ENCODE peak calls at places on chromosomes 11 and 22, in nine cellular contexts. One of them, this sample, is unnamed.

GRCh38 chr22:34324763-34325162 is 404.5 kb upstream of the LARGE1 start:
- ATAC-seq in psoas muscle: no peak
- ATAC-seq in RWPE2: no peak
- ATAC-seq in DND-41: no peak
- ATAC-seq in Right ventricle myocardium inferior: peak
- ATAC-seq in T-helper 17 cell: no peak
- ATAC-seq in HCT116: no peak
- ATAC-seq in A549: no peak
- ATAC-seq in T-cell: no peak
- ATAC-seq in this sample: no peak

GRCh38 chr22:47123006-47123826 is 360.8 kb downstream of the TBC1D22A start:
- ATAC-seq in T-helper 17 cell: no peak
- ATAC-seq in DND-41: peak
- ATAC-seq in RWPE2: no peak
- ATAC-seq in A549: no peak
- ATAC-seq in HCT116: no peak
- ATAC-seq in Right ventricle myocardium inferior: no peak
- ATAC-seq in T-cell: no peak
- ATAC-seq in psoas muscle: no peak
- ATAC-seq in this sample: no peak

GRCh38 chr11:75445315-75445953 is 12.4 kb upstream of the KLHL35 start:
- ATAC-seq in DND-41: peak
- ATAC-seq in psoas muscle: peak
- ATAC-seq in T-helper 17 cell: peak
- ATAC-seq in A549: peak
- ATAC-seq in Right ventricle myocardium inferior: peak
- ATAC-seq in HCT116: peak
- ATAC-seq in RWPE2: peak
- ATAC-seq in T-cell: peak
- ATAC-seq in this sample: peak

GRCh38 chr11:76614471-76615183 is 55.9 kb downstream of the LRRC32 start:
- ATAC-seq in DND-41: no peak
- ATAC-seq in T-cell: no peak
- ATAC-seq in T-helper 17 cell: no peak
- ATAC-seq in Right ventricle myocardium inferior: peak
- ATAC-seq in HCT116: no peak
- ATAC-seq in RWPE2: no peak
- ATAC-seq in psoas muscle: peak
- ATAC-seq in A549: peak
- ATAC-seq in this sample: no peak

GRCh38 chr11:107265591-107265990 is 192.0 kb downstream of the CWF19L2 start:
- ATAC-seq in T-helper 17 cell: no peak
- ATAC-seq in DND-41: peak
- ATAC-seq in Right ventricle myocardium inferior: no peak
- ATAC-seq in T-cell: no peak
- ATAC-seq in RWPE2: no peak
- ATAC-seq in HCT116: no peak
- ATAC-seq in A549: no peak
- ATAC-seq in psoas muscle: no peak
- ATAC-seq in this sample: no peak

GRCh38 chr11:93082900-93083299 is 113.4 kb downstream of the MTNR1B start:
- ATAC-seq in psoas muscle: no peak
- ATAC-seq in T-helper 17 cell: no peak
- ATAC-seq in RWPE2: no peak
- ATAC-seq in HCT116: no peak
- ATAC-seq in T-cell: no peak
- ATAC-seq in DND-41: no peak
- ATAC-seq in A549: no peak
- ATAC-seq in Right ventricle myocardium inferior: no peak
- ATAC-seq in this sample: no peak

GRCh38 chr11:102430158-102430836 is 22.3 kb downstream of the TMEM123 start:
- ATAC-seq in HCT116: no peak
- ATAC-seq in A549: no peak
- ATAC-seq in psoas muscle: no peak
- ATAC-seq in RWPE2: no peak
- ATAC-seq in Right ventricle myocardium inferior: no peak
- ATAC-seq in DND-41: peak
- ATAC-seq in T-cell: peak
- ATAC-seq in T-helper 17 cell: peak
- ATAC-seq in this sample: peak

GRCh38 chr11:119684361-119685072 is 44.5 kb downstream of the NECTIN1 start:
- ATAC-seq in T-helper 17 cell: no peak
- ATAC-seq in HCT116: peak
- ATAC-seq in A549: peak
- ATAC-seq in T-cell: no peak
- ATAC-seq in RWPE2: peak
- ATAC-seq in DND-41: no peak
- ATAC-seq in Right ventricle myocardium inferior: no peak
- ATAC-seq in psoas muscle: no peak
- ATAC-seq in this sample: no peak

GRCh38 chr11:94753630-94754029 is 14.5 kb upstream of the AMOTL1 start:
- ATAC-seq in psoas muscle: no peak
- ATAC-seq in HCT116: no peak
- ATAC-seq in T-cell: no peak
- ATAC-seq in T-helper 17 cell: no peak
- ATAC-seq in A549: no peak
- ATAC-seq in Right ventricle myocardium inferior: no peak
- ATAC-seq in DND-41: no peak
- ATAC-seq in RWPE2: no peak
- ATAC-seq in this sample: no peak

GRCh38 chr11:94801866-94802460 is 33.8 kb downstream of the AMOTL1 start:
- ATAC-seq in Right ventricle myocardium inferior: peak
- ATAC-seq in RWPE2: no peak
- ATAC-seq in T-helper 17 cell: no peak
- ATAC-seq in HCT116: no peak
- ATAC-seq in psoas muscle: peak
- ATAC-seq in A549: no peak
- ATAC-seq in T-cell: no peak
- ATAC-seq in DND-41: no peak
- ATAC-seq in this sample: no peak

GRCh38 chr11:128334311-128335044 is 252.9 kb downstream of the ETS1 start:
- ATAC-seq in T-helper 17 cell: no peak
- ATAC-seq in psoas muscle: no peak
- ATAC-seq in T-cell: no peak
- ATAC-seq in A549: no peak
- ATAC-seq in HCT116: no peak
- ATAC-seq in DND-41: no peak
- ATAC-seq in Right ventricle myocardium inferior: peak
- ATAC-seq in RWPE2: no peak
- ATAC-seq in this sample: no peak

GRCh38 chr11:5705688-5706087 is 16.1 kb downstream of the TRIM22 start:
- ATAC-seq in DND-41: no peak
- ATAC-seq in HCT116: no peak
- ATAC-seq in RWPE2: peak
- ATAC-seq in A549: no peak
- ATAC-seq in psoas muscle: no peak
- ATAC-seq in Right ventricle myocardium inferior: no peak
- ATAC-seq in T-cell: no peak
- ATAC-seq in T-helper 17 cell: no peak
- ATAC-seq in this sample: no peak

GRCh38 chr11:44622190-44622650 is 56.8 kb downstream of the CD82 start:
- ATAC-seq in DND-41: no peak
- ATAC-seq in RWPE2: no peak
- ATAC-seq in psoas muscle: no peak
- ATAC-seq in T-helper 17 cell: no peak
- ATAC-seq in A549: no peak
- ATAC-seq in Right ventricle myocardium inferior: no peak
- ATAC-seq in HCT116: no peak
- ATAC-seq in T-cell: no peak
- ATAC-seq in this sample: no peak

GRCh38 chr22:38694945-38695344 is 5.8 kb downstream of the JOSD1 start:
- ATAC-seq in T-helper 17 cell: no peak
- ATAC-seq in DND-41: no peak
- ATAC-seq in T-cell: no peak
- ATAC-seq in A549: no peak
- ATAC-seq in Right ventricle myocardium inferior: no peak
- ATAC-seq in psoas muscle: no peak
- ATAC-seq in RWPE2: no peak
- ATAC-seq in HCT116: no peak
- ATAC-seq in this sample: no peak

GRCh38 chr11:9639985-9640384 is 23.9 kb upstream of the SWAP70 start:
- ATAC-seq in A549: no peak
- ATAC-seq in DND-41: no peak
- ATAC-seq in psoas muscle: no peak
- ATAC-seq in T-helper 17 cell: peak
- ATAC-seq in Right ventricle myocardium inferior: peak
- ATAC-seq in T-cell: no peak
- ATAC-seq in HCT116: no peak
- ATAC-seq in RWPE2: no peak
- ATAC-seq in this sample: peak

This sample was measured in stimulated activated memory B cell treated with anti-CD40 and anti-IgM and Interleukin-4, amounts not matched to agents 10 μg/mL and 1 μg/mL and 100 μg/mL, for 72 hours.